ENCODE peak calls at places on chromosomes 11 and 22, in five cellular contexts. A, D, O, J and F are unnamed samples.
A peak's percentile ranks its signal among the peaks of the same experiment; 100 is the strongest.

GRCh38 chr11:3225826-3226750 is 6.1 kb downstream of the MRGPRE start:
- DNase-seq in A (no peak), D (no peak), O (no peak), J (no peak), F (no peak)

GRCh38 chr11:130709531-130709930 is 206.7 kb downstream of the SNX19 start:
- DNase-seq in A (no peak), D (no peak), O (no peak), J (no peak), F (no peak)

GRCh38 chr22:38246046-38246658 is 26.7 kb downstream of the TMEM184B start:
- DNase-seq in A (no peak), D (no peak), O (no peak), J (no peak), F (no peak)

GRCh38 chr11:44905131-44905866 is 45.4 kb downstream of the TP53I11 start:
- DNase-seq in A (peak; percentile 37), D (no peak), O (no peak), J (no peak), F (no peak)

GRCh38 chr11:111604392-111605009 is 2.3 kb downstream of the SIK2 start:
- DNase-seq in A (peak; percentile 45), D (peak; percentile 79), O (peak; percentile 87), J (peak; percentile 79), F (peak; percentile 29)

GRCh38 chr11:31793264-31793663 is 17.9 kb downstream of the PAX6 start:
- DNase-seq in A (no peak), D (no peak), O (no peak), J (no peak), F (no peak)

GRCh38 chr11:122981388-122982264 is at the start of gene BSX:
- DNase-seq in A (peak; percentile 17), D (peak; percentile 95), O (peak; percentile 95), J (peak; percentile 38), F (peak; percentile 8)

GRCh38 chr22:49999063-49999900 is 13.3 kb downstream of the IL17REL start:
- DNase-seq in A (no peak), D (peak; percentile 80), O (peak; percentile 80), J (no peak), F (no peak)

GRCh38 chr11:113546757-113547507 is 71.7 kb upstream of the DRD2 start:
- DNase-seq in A (peak; percentile 61), D (no peak), O (no peak), J (no peak), F (peak; percentile 96)

GRCh38 chr11:15663778-15664218 is 549.1 kb downstream of the INSC start:
- DNase-seq in A (no peak), D (peak; percentile 91), O (peak; percentile 62), J (no peak), F (no peak)

GRCh38 chr11:59197990-59198389 is 14.7 kb downstream of the MPEG1 start:
- DNase-seq in A (peak; percentile 68), D (no peak), O (no peak), J (peak; percentile 14), F (no peak)

GRCh38 chr11:115132829-115133228 is 371.4 kb downstream of the CADM1 start:
- DNase-seq in A (no peak), D (no peak), O (peak; percentile 25), J (no peak), F (no peak)

GRCh38 chr11:118418770-118419169 is 17.4 kb downstream of the ATP5MG start:
- DNase-seq in A (no peak), D (no peak), O (no peak), J (no peak), F (no peak)

GRCh38 chr11:110908401-110909106 is 196.3 kb upstream of the ARHGAP20 start:
- DNase-seq in A (peak; percentile 94), D (no peak), O (no peak), J (no peak), F (peak; percentile 97)

GRCh38 chr22:49825944-49826602 is 1.6 kb downstream of the BRD1 start:
- DNase-seq in A (peak; percentile 72), D (no peak), O (no peak), J (peak; percentile 15), F (peak; percentile 38)

GRCh38 chr11:109552376-109552775 is 130.4 kb downstream of the C11orf87 start:
- DNase-seq in A (no peak), D (no peak), O (no peak), J (no peak), F (peak; percentile 25)

GRCh38 chr11:19980388-19980787 is 179.9 kb downstream of the DBX1 start:
- DNase-seq in A (peak; percentile 54), D (no peak), O (no peak), J (peak; percentile 21), F (no peak)

GRCh38 chr11:115409691-115410220 is 94.5 kb downstream of the CADM1 start:
- DNase-seq in A (peak; percentile 48), D (peak; percentile 16), O (peak; percentile 19), J (peak; percentile 6), F (no peak)

GRCh38 chr11:83034673-83035014 is 37.1 kb downstream of the RAB30 start:
- DNase-seq in A (no peak), D (no peak), O (no peak), J (no peak), F (no peak)

GRCh38 chr11:1640076-1640946 is 10.7 kb downstream of the KRTAP5-5 start:
- DNase-seq in A (no peak), D (peak; percentile 77), O (peak; percentile 87), J (no peak), F (no peak)

GRCh38 chr11:3879967-3880542 is 24.6 kb downstream of the STIM1 start:
- DNase-seq in A (no peak), D (no peak), O (no peak), J (peak; percentile 64), F (no peak)

GRCh38 chr11:64084962-64085710 is 49.4 kb downstream of the FLRT1 start:
- DNase-seq in A (no peak), D (no peak), O (no peak), J (no peak), F (no peak)

GRCh38 chr11:110447897-110448522 is 18.3 kb downstream of the FDX1 start:
- DNase-seq in A (no peak), D (no peak), O (peak; percentile 47), J (peak; percentile 28), F (no peak)

GRCh38 chr22:50727678-50728522 is 10.1 kb upstream of the ACR start:
- DNase-seq in A (no peak), D (no peak), O (no peak), J (no peak), F (no peak)

GRCh38 chr11:111782109-111782784 is 16.1 kb upstream of the PPP2R1B start:
- DNase-seq in A (no peak), D (no peak), O (no peak), J (peak; percentile 17), F (no peak)

GRCh38 chr11:75132080-75132479 is 18.8 kb upstream of the SLCO2B1 start:
- DNase-seq in A (no peak), D (no peak), O (no peak), J (no peak), F (no peak)

GRCh38 chr22:37123649-37124048 is 14.1 kb upstream of the TMPRSS6 start:
- DNase-seq in A (no peak), D (no peak), O (no peak), J (no peak), F (no peak)

GRCh38 chr22:24494535-24495364 is at the start of gene UPB1:
- DNase-seq in A (no peak), D (peak; percentile 42), O (peak; percentile 69), J (no peak), F (no peak)

GRCh38 chr11:100562102-100562501 is 125.0 kb upstream of the ARHGAP42 start:
- DNase-seq in A (peak; percentile 86), D (no peak), O (no peak), J (peak; percentile 93), F (peak; percentile 86)

GRCh38 chr22:22720201-22720723 is 75.8 kb downstream of the GGTLC2 start:
- DNase-seq in A (peak; percentile 34), D (peak; percentile 72), O (peak; percentile 77), J (peak; percentile 69), F (no peak)

GRCh38 chr22:44181033-44181911 is 547 bp downstream of the PARVG start:
- DNase-seq in A (no peak), D (no peak), O (no peak), J (no peak), F (peak; percentile 31)

GRCh38 chr11:57338152-57338551 is at the start of gene P2RX3:
- DNase-seq in A (no peak), D (no peak), O (no peak), J (no peak), F (no peak)

GRCh38 chr11:46281374-46281831 is 3.9 kb downstream of the CREB3L1 start:
- DNase-seq in A (peak; percentile 44), D (peak; percentile 59), O (peak; percentile 62), J (no peak), F (no peak)
- H3K4me3 ChIP-seq in A (peak overlapping the region; percentile 32), D (peak overlapping the region; percentile 5), O (peak overlapping the region; percentile 37), J (no peak overlapping the region), F (peak overlapping the region; percentile 18)

GRCh38 chr22:46357186-46357500 is 21.6 kb downstream of the TRMU start:
- DNase-seq in A (no peak), D (no peak), O (no peak), J (no peak), F (no peak)

GRCh38 chr22:46356496-46357185 is 21.1 kb downstream of the TRMU start:
- DNase-seq in A (no peak), D (no peak), O (no peak), J (no peak), F (no peak)

GRCh38 chr22:46354993-46355305 is 19.4 kb downstream of the TRMU start:
- DNase-seq in A (no peak), D (no peak), O (no peak), J (no peak), F (no peak)

GRCh38 chr22:46355369-46355995 is 20.0 kb downstream of the TRMU start:
- DNase-seq in A (peak; percentile 40), D (peak; percentile 85), O (peak; percentile 89), J (peak; percentile 42), F (peak; percentile 30)

GRCh38 chr22:46355996-46356471 is 20.5 kb downstream of the TRMU start:
- DNase-seq in A (no peak), D (no peak), O (no peak), J (no peak), F (no peak)
- H4K20me1 ChIP-seq in A (peaks cover 27% of the 10 kb centered on the region), D (peaks cover 9% of the 10 kb centered on the region), O (peaks cover 9% of the 10 kb centered on the region), J (no peaks in the 10 kb centered on the region), F (peaks cover 63% of the 10 kb centered on the region)

DNA sequence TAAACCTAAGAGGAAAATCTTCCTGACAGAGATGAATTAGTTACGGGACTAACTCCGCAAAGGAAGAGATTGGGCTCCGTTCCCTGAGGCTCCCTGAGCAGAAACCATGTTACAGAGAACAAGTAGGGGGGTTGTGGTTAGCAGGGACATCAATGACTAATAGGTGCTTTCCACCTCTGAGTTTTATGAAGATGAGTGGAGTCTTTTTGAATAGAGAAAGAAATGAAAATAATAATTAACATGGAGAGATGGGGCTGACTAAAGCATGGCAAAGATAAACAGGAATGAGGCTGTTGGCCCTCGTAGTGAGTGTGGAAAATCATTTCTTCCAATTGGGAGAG is 47.5 kb upstream of the PICALM start:
- DNase-seq in A (peak; percentile 98), D (no peak), O (no peak), J (no peak), F (peak; percentile 99)
- H3K4me3 ChIP-seq in A (no peak overlapping the region), D (no peak overlapping the region), O (no peak overlapping the region), J (no peak overlapping the region), F (no peak overlapping the region)

GRCh38 chr22:48451891-48452290 is 1375.8 kb downstream of the BRD1 start:
- DNase-seq in A (no peak), D (no peak), O (no peak), J (no peak), F (no peak)

GRCh38 chr22:48453751-48454485 is 1373.8 kb downstream of the BRD1 start:
- DNase-seq in A (no peak), D (no peak), O (no peak), J (no peak), F (no peak)

GRCh38 chr22:48450188-48450825 is 1377.4 kb downstream of the BRD1 start:
- DNase-seq in A (no peak), D (no peak), O (no peak), J (no peak), F (no peak)

GRCh38 chr22:48453171-48453570 is 1374.5 kb downstream of the BRD1 start:
- DNase-seq in A (no peak), D (no peak), O (no peak), J (no peak), F (no peak)

GRCh38 chr22:48452766-48453165 is 1374.9 kb downstream of the BRD1 start:
- DNase-seq in A (no peak), D (no peak), O (no peak), J (no peak), F (no peak)
- H4K20me1 ChIP-seq in A (no peaks in the 10 kb centered on the region), D (no peaks in the 10 kb centered on the region), O (no peaks in the 10 kb centered on the region), J (no peaks in the 10 kb centered on the region), F (no peaks in the 10 kb centered on the region)